ENCODE peak calls at places on chromosome 22, in seven cellular contexts. One of them, this sample, is unnamed.

GRCh38 chr22:50530280-50530856 is 556 bp upstream of the TYMP start:
- DNase-seq in left lung: no peak
- DNase-seq in PC-9: peak; percentile 66
- DNase-seq in A549: peak; percentile 89
- DNase-seq in coronary artery: peak; percentile 90
- DNase-seq in RWPE2: peak; percentile 83
- DNase-seq in neural progenitor cell: peak; percentile 52
- DNase-seq in this sample: peak; percentile 90

GRCh38 chr22:28029201-28029948 is 110.3 kb upstream of the PITPNB start:
- DNase-seq in coronary artery: peak; percentile 71
- DNase-seq in PC-9: peak; percentile 76
- DNase-seq in neural progenitor cell: no peak
- DNase-seq in left lung: no peak
- DNase-seq in RWPE2: no peak
- DNase-seq in A549: peak; percentile 35
- DNase-seq in this sample: peak; percentile 85

GRCh38 chr22:41092847-41093371 is 517 bp downstream of the EP300 start:
- DNase-seq in left lung: peak; percentile 81
- DNase-seq in RWPE2: no peak
- DNase-seq in neural progenitor cell: peak; percentile 58
- DNase-seq in coronary artery: no peak
- DNase-seq in PC-9: peak; percentile 19
- DNase-seq in A549: peak; percentile 29
- DNase-seq in this sample: peak; percentile 65

GRCh38 chr22:32662587-32662915 is 139.0 kb upstream of the TIMP3 start:
- DNase-seq in RWPE2: no peak
- DNase-seq in A549: no peak
- DNase-seq in left lung: no peak
- DNase-seq in PC-9: no peak
- DNase-seq in neural progenitor cell: no peak
- DNase-seq in coronary artery: no peak
- DNase-seq in this sample: no peak

GRCh38 chr22:46986788-46987187 is 224.3 kb downstream of the TBC1D22A start:
- DNase-seq in coronary artery: no peak
- DNase-seq in left lung: no peak
- DNase-seq in neural progenitor cell: no peak
- DNase-seq in PC-9: no peak
- DNase-seq in RWPE2: no peak
- DNase-seq in A549: no peak
- DNase-seq in this sample: no peak

GRCh38 chr22:41239443-41240128 is 1.1 kb downstream of the CHADL start:
- DNase-seq in neural progenitor cell: no peak
- DNase-seq in A549: no peak
- DNase-seq in left lung: no peak
- DNase-seq in PC-9: no peak
- DNase-seq in coronary artery: no peak
- DNase-seq in RWPE2: no peak
- DNase-seq in this sample: no peak

GRCh38 chr22:22712092-22712658 is 67.8 kb downstream of the GGTLC2 start:
- DNase-seq in neural progenitor cell: no peak
- DNase-seq in RWPE2: no peak
- DNase-seq in A549: no peak
- DNase-seq in coronary artery: peak; percentile 46
- DNase-seq in PC-9: no peak
- DNase-seq in left lung: no peak
- DNase-seq in this sample: no peak

GRCh38 chr22:28207281-28208030 is 288.4 kb upstream of the PITPNB start:
- DNase-seq in PC-9: no peak
- DNase-seq in left lung: no peak
- DNase-seq in A549: no peak
- DNase-seq in coronary artery: no peak
- DNase-seq in RWPE2: no peak
- DNase-seq in neural progenitor cell: no peak
- DNase-seq in this sample: no peak

GRCh38 chr22:24485608-24486007 is 9.5 kb upstream of the UPB1 start:
- DNase-seq in left lung: no peak
- DNase-seq in PC-9: no peak
- DNase-seq in neural progenitor cell: no peak
- DNase-seq in coronary artery: no peak
- DNase-seq in RWPE2: no peak
- DNase-seq in A549: peak; percentile 18
- DNase-seq in this sample: no peak

GRCh38 chr22:44608606-44609226 is 93.3 kb upstream of the PRR5 start:
- DNase-seq in coronary artery: no peak
- DNase-seq in A549: no peak
- DNase-seq in PC-9: no peak
- DNase-seq in RWPE2: no peak
- DNase-seq in neural progenitor cell: no peak
- DNase-seq in left lung: peak; percentile 46
- DNase-seq in this sample: no peak

GRCh38 chr22:31846161-31847115 is 92.6 kb downstream of the DEPDC5 start:
- DNase-seq in PC-9: no peak
- DNase-seq in left lung: no peak
- DNase-seq in neural progenitor cell: no peak
- DNase-seq in RWPE2: no peak
- DNase-seq in A549: peak; percentile 20
- DNase-seq in coronary artery: no peak
- DNase-seq in this sample: no peak

GRCh38 chr22:44312766-44313165 is at the start of gene SHISAL1:
- DNase-seq in left lung: peak; percentile 64
- DNase-seq in coronary artery: no peak
- DNase-seq in neural progenitor cell: no peak
- DNase-seq in RWPE2: no peak
- DNase-seq in PC-9: no peak
- DNase-seq in A549: no peak
- DNase-seq in this sample: no peak

GRCh38 chr22:49968313-49968830 is 7.8 kb downstream of the PIM3 start:
- DNase-seq in left lung: peak; percentile 75
- DNase-seq in RWPE2: no peak
- DNase-seq in PC-9: no peak
- DNase-seq in coronary artery: peak; percentile 74
- DNase-seq in A549: no peak
- DNase-seq in neural progenitor cell: no peak
- DNase-seq in this sample: peak; percentile 56

GRCh38 chr22:46087816-46088277 is 62.5 kb upstream of the PPARA start:
- DNase-seq in coronary artery: peak; percentile 98
- DNase-seq in neural progenitor cell: peak; percentile 71
- DNase-seq in A549: peak; percentile 67
- DNase-seq in PC-9: no peak
- DNase-seq in RWPE2: peak; percentile 82
- DNase-seq in left lung: peak; percentile 86
- DNase-seq in this sample: peak; percentile 97

GRCh38 chr22:40021401-40022000 is 26.7 kb downstream of the FAM83F start:
- DNase-seq in PC-9: no peak
- DNase-seq in left lung: no peak
- DNase-seq in RWPE2: no peak
- DNase-seq in coronary artery: no peak
- DNase-seq in neural progenitor cell: no peak
- DNase-seq in A549: no peak
- DNase-seq in this sample: no peak

GRCh38 chr22:49853981-49854791 is 542 bp downstream of the ZBED4 start:
- DNase-seq in coronary artery: no peak
- DNase-seq in RWPE2: no peak
- DNase-seq in PC-9: peak; percentile 32
- DNase-seq in left lung: peak; percentile 83
- DNase-seq in neural progenitor cell: peak; percentile 68
- DNase-seq in A549: peak; percentile 21
- DNase-seq in this sample: peak; percentile 68

GRCh38 chr22:40853330-40853729 is 3.1 kb downstream of the ST13 start:
- DNase-seq in PC-9: no peak
- DNase-seq in RWPE2: no peak
- DNase-seq in A549: no peak
- DNase-seq in left lung: no peak
- DNase-seq in coronary artery: no peak
- DNase-seq in neural progenitor cell: no peak
- DNase-seq in this sample: no peak

GRCh38 chr22:17867160-17867785 is 93.0 kb upstream of the BID start:
- DNase-seq in A549: no peak
- DNase-seq in PC-9: no peak
- DNase-seq in RWPE2: no peak
- DNase-seq in neural progenitor cell: no peak
- DNase-seq in coronary artery: no peak
- DNase-seq in left lung: peak; percentile 47
- DNase-seq in this sample: peak; percentile 46

GRCh38 chr22:44201556-44202129 is 20.9 kb downstream of the PARVG start:
- DNase-seq in neural progenitor cell: no peak
- DNase-seq in A549: no peak
- DNase-seq in left lung: no peak
- DNase-seq in RWPE2: no peak
- DNase-seq in PC-9: no peak
- DNase-seq in coronary artery: no peak
- DNase-seq in this sample: no peak

GRCh38 chr22:33582822-33583400 is 337.4 kb downstream of the LARGE1 start:
- DNase-seq in PC-9: no peak
- DNase-seq in neural progenitor cell: no peak
- DNase-seq in RWPE2: no peak
- DNase-seq in A549: no peak
- DNase-seq in coronary artery: no peak
- DNase-seq in left lung: no peak
- DNase-seq in this sample: no peak

GRCh38 chr22:20424937-20425587 is 12.6 kb downstream of the SCARF2 start:
- DNase-seq in RWPE2: peak; percentile 51
- DNase-seq in left lung: peak; percentile 68
- DNase-seq in neural progenitor cell: peak; percentile 4
- DNase-seq in A549: peak; percentile 27
- DNase-seq in coronary artery: no peak
- DNase-seq in PC-9: no peak
- DNase-seq in this sample: no peak

GRCh38 chr22:48925450-48925849 is 902.2 kb downstream of the BRD1 start:
- DNase-seq in left lung: no peak
- DNase-seq in coronary artery: no peak
- DNase-seq in RWPE2: no peak
- DNase-seq in A549: no peak
- DNase-seq in neural progenitor cell: no peak
- DNase-seq in PC-9: no peak
- DNase-seq in this sample: no peak

GRCh38 chr22:29310065-29310862 is 3.8 kb downstream of the GAS2L1 start:
- DNase-seq in neural progenitor cell: no peak
- DNase-seq in RWPE2: no peak
- DNase-seq in coronary artery: no peak
- DNase-seq in A549: no peak
- DNase-seq in left lung: peak; percentile 84
- DNase-seq in PC-9: no peak
- DNase-seq in this sample: peak; percentile 72

GRCh38 chr22:29116397-29117123 is 43.7 kb downstream of the KREMEN1 start:
- DNase-seq in left lung: no peak
- DNase-seq in coronary artery: no peak
- DNase-seq in neural progenitor cell: no peak
- DNase-seq in RWPE2: no peak
- DNase-seq in PC-9: no peak
- DNase-seq in A549: no peak
- DNase-seq in this sample: no peak

GRCh38 chr22:45785458-45785857 is 113.8 kb downstream of the ATXN10 start:
- DNase-seq in RWPE2: no peak
- DNase-seq in A549: peak; percentile 75
- DNase-seq in left lung: no peak
- DNase-seq in neural progenitor cell: no peak
- DNase-seq in PC-9: peak; percentile 60
- DNase-seq in coronary artery: no peak
- DNase-seq in this sample: no peak

GRCh38 chr22:23874871-23875270 is 17.2 kb downstream of the SLC2A11 start:
- DNase-seq in coronary artery: no peak
- DNase-seq in left lung: no peak
- DNase-seq in PC-9: no peak
- DNase-seq in A549: no peak
- DNase-seq in RWPE2: no peak
- DNase-seq in neural progenitor cell: no peak
- DNase-seq in this sample: no peak

GRCh38 chr22:23751441-23751996 is 607 bp upstream of the ZNF70 start:
- DNase-seq in A549: peak; percentile 58
- DNase-seq in PC-9: no peak
- DNase-seq in neural progenitor cell: peak; percentile 68
- DNase-seq in left lung: no peak
- DNase-seq in coronary artery: no peak
- DNase-seq in RWPE2: no peak
- DNase-seq in this sample: no peak

GRCh38 chr22:25940479-25940878 is 198.5 kb downstream of the MYO18B start:
- DNase-seq in neural progenitor cell: no peak
- DNase-seq in A549: no peak
- DNase-seq in RWPE2: no peak
- DNase-seq in coronary artery: no peak
- DNase-seq in left lung: no peak
- DNase-seq in PC-9: no peak
- DNase-seq in this sample: no peak
- TF ChIP-seq CTCF in neural progenitor cell: no peak
- TF ChIP-seq CTCF in A549: no peak
- TF ChIP-seq CTCF in RWPE2: no peak
- TF ChIP-seq CTCF in coronary artery: no peak
- TF ChIP-seq CTCF in left lung: no peak
- TF ChIP-seq CTCF in PC-9: no peak
- TF ChIP-seq CTCF in this sample: no peak

GRCh38 chr22:42645341-42645937 is 3.8 kb downstream of the CYB5R3 start:
- DNase-seq in A549: no peak
- DNase-seq in neural progenitor cell: no peak
- DNase-seq in RWPE2: no peak
- DNase-seq in left lung: no peak
- DNase-seq in coronary artery: no peak
- DNase-seq in PC-9: no peak
- DNase-seq in this sample: no peak
- H3K27ac ChIP-seq in A549: no peak overlapping the region
- H3K27ac ChIP-seq in neural progenitor cell: no peak overlapping the region
- H3K27ac ChIP-seq in RWPE2: peak overlapping the region; percentile 20
- H3K27ac ChIP-seq in left lung: peak overlapping the region; percentile 89
- H3K27ac ChIP-seq in coronary artery: peak overlapping the region; percentile 92
- H3K27ac ChIP-seq in PC-9: no peak overlapping the region
- H3K27ac ChIP-seq in this sample: peak overlapping the region; percentile 51

GRCh38 chr22:30425616-30426394 is at the start of gene MTFP1:
- DNase-seq in A549: peak; percentile 64
- DNase-seq in PC-9: peak; percentile 60
- DNase-seq in RWPE2: peak; percentile 74
- DNase-seq in coronary artery: peak; percentile 79
- DNase-seq in left lung: peak; percentile 90
- DNase-seq in neural progenitor cell: peak; percentile 91
- DNase-seq in this sample: peak; percentile 68
- TF ChIP-seq CTCF in A549: no peak
- TF ChIP-seq CTCF in PC-9: no peak
- TF ChIP-seq CTCF in RWPE2: no peak
- TF ChIP-seq CTCF in coronary artery: no peak
- TF ChIP-seq CTCF in left lung: no peak
- TF ChIP-seq CTCF in neural progenitor cell: no peak
- TF ChIP-seq CTCF in this sample: no peak

DNA sequence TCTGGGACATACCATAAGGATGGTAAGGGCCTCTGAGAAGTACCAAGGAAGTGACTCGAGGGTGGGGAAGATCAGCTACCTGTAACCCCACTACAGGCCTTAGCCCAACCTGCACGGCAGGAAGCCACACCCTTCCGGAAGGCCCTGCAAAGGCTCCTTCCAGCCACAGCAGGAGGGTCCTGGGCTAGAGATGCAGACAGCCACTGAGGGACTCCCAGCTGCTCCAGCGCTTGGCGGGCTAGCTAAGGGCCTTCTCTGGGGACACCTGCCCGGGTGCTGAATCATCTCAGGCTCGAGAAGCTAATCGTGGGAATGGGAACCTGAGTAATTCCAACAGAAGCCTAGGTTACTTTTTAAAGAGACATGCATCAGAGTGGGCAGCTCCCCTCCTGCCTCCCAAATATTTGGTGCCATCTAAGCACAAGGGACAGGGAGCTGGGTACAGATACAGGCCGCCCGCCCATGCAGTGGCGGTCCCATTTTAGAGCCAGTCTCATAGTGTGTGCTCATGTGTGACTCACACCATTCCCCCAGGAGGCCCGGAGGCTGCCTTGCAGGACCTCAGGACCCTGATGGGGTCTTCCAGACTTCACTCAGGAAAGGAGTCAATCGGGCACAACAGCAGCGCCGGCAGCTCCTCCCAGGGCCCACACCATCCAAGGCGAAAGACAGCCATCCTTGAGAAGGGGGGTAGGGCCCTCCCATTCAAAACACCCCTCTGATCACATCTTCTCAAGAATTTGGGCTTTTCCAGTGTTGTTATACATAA is 8.0 kb downstream of the MYH9 start:
- DNase-seq in left lung: no peak
- DNase-seq in neural progenitor cell: no peak
- DNase-seq in coronary artery: no peak
- DNase-seq in PC-9: peak; percentile 60
- DNase-seq in A549: no peak
- DNase-seq in RWPE2: no peak
- DNase-seq in this sample: no peak
- H3K27ac ChIP-seq in left lung: peak overlapping the region; percentile 70
- H3K27ac ChIP-seq in neural progenitor cell: peak overlapping the region; percentile 56
- H3K27ac ChIP-seq in coronary artery: peak overlapping the region; percentile 98
- H3K27ac ChIP-seq in PC-9: peak overlapping the region; percentile 56
- H3K27ac ChIP-seq in A549: no peak overlapping the region
- H3K27ac ChIP-seq in RWPE2: peak overlapping the region; percentile 96
- H3K27ac ChIP-seq in this sample: peak overlapping the region; percentile 62